ENCODE peak calls at places on chromosomes 13 and 19, in eight cellular contexts. D is mammary epithelial cell; M is heart left ventricle; I is CD8-positive, alpha-beta T cell; Y is pancreas; F is psoas muscle; J is body of pancreas; E is astrocyte. B is an unnamed sample. For H3K4me1, the result is how much of the 10 kb centered on the place peaks cover.

GRCh38 chr13:97237388-97237787 is 15.3 kb downstream of the MBNL2 start:
- DNase-seq in M (no peak), D (no peak), E (no peak), I (no peak), F (no peak), J (no peak), Y (no peak), B (no peak)

GRCh38 chr13:98445340-98446233 is 131.3 kb downstream of the STK24 start:
- DNase-seq in J (peak), Y (peak), F (peak), E (peak), I (peak), D (peak), M (peak), B (peak)

GRCh38 chr13:52158629-52159158 is 703 bp downstream of the NEK3 start:
- DNase-seq in J (no peak), F (peak), M (peak), E (peak), I (no peak), D (peak), Y (peak), B (peak)

GRCh38 chr13:73849292-73849691 is 284.9 kb downstream of the KLF12 start:
- DNase-seq in D (no peak), I (peak), M (no peak), Y (no peak), E (peak), F (no peak), J (no peak), B (no peak)

GRCh38 chr13:43787998-43788397 is 1.2 kb upstream of the ENOX1 start:
- DNase-seq in Y (no peak), J (no peak), E (peak), D (no peak), M (no peak), I (no peak), F (no peak), B (no peak)

GRCh38 chr19:52991021-52991420 is 22.7 kb upstream of the ERVV-1 start:
- DNase-seq in M (no peak), D (no peak), E (no peak), Y (no peak), J (no peak), F (no peak), I (no peak), B (no peak)

GRCh38 chr19:58563034-58563573 is 4.7 kb upstream of the UBE2M start:
- DNase-seq in I (peak), E (no peak), M (no peak), J (peak), Y (peak), F (no peak), D (peak), B (peak)

GRCh38 chr19:18135712-18136584 is 17.0 kb upstream of the PIK3R2 start:
- DNase-seq in F (no peak), M (no peak), D (no peak), E (no peak), Y (peak), I (no peak), J (peak), B (no peak)

GRCh38 chr13:51396352-51396751 is 56.5 kb downstream of the INTS6 start:
- DNase-seq in F (no peak), Y (no peak), M (no peak), D (no peak), E (no peak), I (no peak), J (no peak), B (no peak)

GRCh38 chr19:13122275-13122878 is 4.3 kb downstream of the NACC1 start:
- DNase-seq in E (no peak), D (no peak), F (no peak), I (peak), J (no peak), Y (no peak), M (no peak), B (no peak)

GRCh38 chr13:50914848-50915247 is 5.3 kb downstream of the RNASEH2B start:
- DNase-seq in Y (no peak), I (no peak), D (peak), J (no peak), M (no peak), E (peak), F (no peak), B (no peak)

GRCh38 chr19:16143399-16144215 is at the start of gene HSH2D:
- DNase-seq in F (peak), Y (peak), E (no peak), D (peak), J (peak), I (peak), M (peak), B (peak)

GRCh38 chr13:100300213-100300612 is 211.3 kb downstream of the PCCA start:
- DNase-seq in J (no peak), Y (no peak), I (no peak), E (no peak), F (no peak), D (no peak), M (no peak), B (no peak)
- H3K4me1 ChIP-seq in J (under half), Y (under half), I (under half), E (under half), F (under half), D (under half), M (under half), B (under half)

GRCh38 chr19:46725036-46725820 is 8.3 kb upstream of the PRKD2 start:
- DNase-seq in F (no peak), D (no peak), J (no peak), M (no peak), Y (no peak), E (no peak), I (no peak), B (no peak)
- H3K4me1 ChIP-seq in F (under half), D (under half), J (under half), M (under half), Y (under half), E (under half), I (under half), B (under half)

DNA sequence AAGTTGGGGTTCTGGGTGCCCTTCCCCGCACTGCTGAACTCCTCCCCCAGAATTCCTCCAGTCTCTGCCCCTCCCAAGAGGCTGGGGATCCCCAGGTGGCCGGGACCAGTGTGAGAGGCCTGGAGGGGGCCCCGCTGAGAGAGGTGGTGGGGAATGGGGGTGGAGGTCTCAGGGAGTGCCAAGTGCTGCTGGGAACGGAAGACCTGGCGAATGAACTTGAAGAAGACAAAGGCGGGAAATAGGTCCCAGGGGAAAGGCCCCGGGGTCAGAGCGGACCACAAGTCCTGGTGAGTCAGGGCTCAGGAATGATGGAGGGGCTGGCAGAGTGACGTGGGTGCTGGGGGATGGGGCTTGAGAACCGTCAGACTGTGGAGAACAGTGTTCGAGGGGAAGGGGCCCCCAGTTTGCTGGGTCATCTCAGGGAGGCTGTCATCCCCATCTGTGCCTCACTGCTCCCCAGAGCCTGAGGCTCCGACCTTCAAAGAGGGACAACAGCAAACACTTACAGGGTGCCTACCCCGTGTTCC is 15.8 kb upstream of the SEMA6B start:
- DNase-seq in J (peak), F (peak), Y (no peak), D (peak), E (peak), M (peak), I (no peak), B (no peak)
- H3K4me1 ChIP-seq in J (under half), F (under half), Y (under half), D (under half), E (under half), M (under half), I (under half), B (under half)

GRCh38 chr13:76683854-76684253 is 202.4 kb downstream of the KCTD12 start:
- DNase-seq in F (no peak), M (no peak), D (no peak), J (no peak), E (no peak), Y (no peak), I (no peak), B (no peak)
- H3K4me1 ChIP-seq in F (under half), M (under half), D (under half), J (under half), E (under half), Y (under half), I (under half), B (under half)

DNA sequence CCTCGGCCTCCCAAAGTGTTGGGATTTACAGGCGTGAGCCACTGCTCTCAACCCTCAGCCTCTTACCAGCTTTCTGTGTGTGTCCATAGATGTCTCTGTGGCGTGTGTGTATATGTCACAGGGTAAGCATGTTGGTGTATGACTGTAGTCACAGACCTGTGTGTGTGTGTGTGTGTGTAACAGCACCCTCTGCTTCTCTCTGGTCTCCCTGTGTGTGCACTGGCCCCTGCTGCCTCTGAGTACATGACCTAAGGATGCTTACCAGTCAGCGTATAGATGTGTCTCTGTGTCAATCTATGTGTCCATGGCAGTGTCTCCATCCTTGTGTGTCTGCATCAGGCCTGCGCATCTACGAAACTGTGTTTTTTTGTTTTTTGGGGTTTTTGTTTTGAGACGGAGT is 5.6 kb downstream of the AXL start:
- DNase-seq in F (no peak), I (no peak), M (no peak), E (no peak), J (no peak), D (no peak), Y (no peak), B (no peak)
- H3K4me1 ChIP-seq in F (under half), I (under half), M (under half), E (half or more), J (under half), D (half or more), Y (under half), B (under half)

GRCh38 chr19:56113071-56113632 is 7.9 kb downstream of the ZNF787 start:
- DNase-seq in F (no peak), Y (no peak), I (no peak), J (no peak), E (no peak), M (no peak), D (no peak), B (no peak)
- H3K4me1 ChIP-seq in F (half or more), Y (half or more), I (under half), J (half or more), E (under half), M (half or more), D (under half), B (half or more)